ENCODE peak calls at places on chromosomes 7 and 10, in four cellular contexts. H, B, P and N are unnamed samples.

GRCh38 chr7:51366930-51367613 is 50.5 kb upstream of the COBL start:
- DNase-seq in H (peak), B (peak), P (peak), N (peak)

GRCh38 chr10:77873558-77874380 is 52.8 kb downstream of the DLG5 start:
- DNase-seq in H (peak), B (peak), P (peak), N (peak)

GRCh38 chr10:132061030-132061429 is 4.7 kb upstream of the JAKMIP3 start:
- DNase-seq in H (no peak), B (no peak), P (no peak), N (no peak)

GRCh38 chr10:96374639-96374984 is 15.8 kb upstream of the OPALIN start:
- DNase-seq in H (no peak), B (no peak), P (no peak), N (no peak)

GRCh38 chr7:35032166-35032565 is 5.1 kb downstream of the DPY19L1 start:
- DNase-seq in H (no peak), B (peak), P (no peak), N (peak)

GRCh38 chr7:4713183-4713784 is 31.2 kb downstream of the FOXK1 start:
- DNase-seq in H (peak), B (peak), P (no peak), N (peak)

GRCh38 chr10:35416628-35417625 is 80.6 kb downstream of the CCNY start:
- DNase-seq in H (no peak), B (no peak), P (no peak), N (no peak)

GRCh38 chr10:132187421-132188138 is 832 bp downstream of the DPYSL4 start:
- DNase-seq in H (no peak), B (no peak), P (no peak), N (no peak)

GRCh38 chr10:77334501-77334900 is 303.1 kb downstream of the KCNMA1 start:
- DNase-seq in H (no peak), B (no peak), P (no peak), N (no peak)

GRCh38 chr10:69738071-69738470 is 63.6 kb upstream of the COL13A1 start:
- DNase-seq in H (no peak), B (no peak), P (no peak), N (no peak)

GRCh38 chr7:127877951-127878350 is 153.3 kb downstream of the LRRC4 start:
- DNase-seq in H (no peak), B (no peak), P (no peak), N (no peak)

GRCh38 chr7:21747806-21748205 is 197.9 kb downstream of the CDCA7L start:
- DNase-seq in H (no peak), B (no peak), P (no peak), N (no peak)

DNA sequence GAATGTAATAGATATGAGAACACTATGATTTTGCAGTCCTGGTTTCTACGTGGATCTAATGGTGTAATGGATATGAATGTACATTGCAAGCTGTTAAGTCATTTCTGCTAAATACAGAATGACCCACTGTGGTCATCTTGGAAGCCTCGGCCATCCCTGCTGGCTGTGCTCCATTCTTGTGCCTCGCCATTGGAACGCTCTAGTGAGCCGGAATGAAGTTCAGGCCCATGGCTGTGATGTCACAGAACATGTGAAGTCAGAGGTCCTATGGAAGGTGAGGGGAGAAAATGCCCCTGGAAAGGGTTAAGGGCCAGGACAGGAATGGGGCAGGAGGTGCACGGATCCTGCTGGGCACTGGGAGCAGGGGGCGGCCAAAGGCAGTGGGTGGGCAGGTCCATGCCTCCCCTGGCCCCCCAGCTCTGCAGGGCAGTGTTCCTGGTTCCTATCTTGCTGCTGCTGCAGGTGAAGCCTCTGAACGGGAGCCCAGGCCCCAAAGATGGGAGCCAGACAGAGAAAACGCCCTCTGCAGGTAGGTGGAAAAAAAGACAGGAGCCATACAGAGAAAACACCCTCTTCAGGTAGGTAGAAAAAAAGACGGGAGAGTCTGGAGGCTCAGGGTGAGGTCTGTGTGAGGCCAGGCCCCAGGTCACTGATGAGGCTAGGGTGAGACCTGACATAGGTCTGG is at the start of gene LLCFC1:
- DNase-seq in H (no peak), B (no peak), P (no peak), N (no peak)
- TF ChIP-seq CTCF in H (no peak), B (peak), P (peak), N (no peak)

DNA sequence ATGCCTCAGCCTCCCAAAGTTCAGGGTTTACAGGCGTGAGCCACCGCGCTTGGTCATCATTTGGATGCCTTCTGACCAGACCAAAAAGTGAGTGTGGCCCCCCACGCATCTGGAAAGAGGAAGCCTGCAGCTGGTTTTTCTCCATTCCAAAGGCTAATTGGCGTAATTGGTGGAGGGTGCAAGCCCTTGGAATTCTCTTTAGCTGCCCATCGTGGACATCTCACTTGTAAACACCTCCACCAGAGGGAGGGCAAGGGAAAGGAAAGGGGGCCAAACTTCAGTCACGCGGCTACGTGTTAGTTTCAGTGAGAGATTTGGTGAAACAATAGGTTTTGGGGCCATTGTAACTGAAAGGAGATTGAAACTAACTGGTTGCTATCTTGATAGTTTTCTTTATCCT is 4.1 kb upstream of the ARHGAP21 start:
- DNase-seq in H (no peak), B (peak), P (no peak), N (no peak)
- TF ChIP-seq CTCF in H (peak), B (peak), P (no peak), N (peak)

GRCh38 chr7:27170936-27171635 is 3.0 kb downstream of the HOXA10 start:
- DNase-seq in H (no peak), B (no peak), P (peak), N (peak)

GRCh38 chr7:27172823-27173411 is 1.2 kb downstream of the HOXA10 start:
- DNase-seq in H (peak), B (peak), P (peak), N (peak)

GRCh38 chr7:27170494-27170811 is 3.7 kb downstream of the HOXA10 start:
- DNase-seq in H (no peak), B (no peak), P (no peak), N (no peak)

GRCh38 chr7:27172388-27172774 is 1.7 kb downstream of the HOXA10 start:
- DNase-seq in H (peak), B (no peak), P (peak), N (peak)

DNA sequence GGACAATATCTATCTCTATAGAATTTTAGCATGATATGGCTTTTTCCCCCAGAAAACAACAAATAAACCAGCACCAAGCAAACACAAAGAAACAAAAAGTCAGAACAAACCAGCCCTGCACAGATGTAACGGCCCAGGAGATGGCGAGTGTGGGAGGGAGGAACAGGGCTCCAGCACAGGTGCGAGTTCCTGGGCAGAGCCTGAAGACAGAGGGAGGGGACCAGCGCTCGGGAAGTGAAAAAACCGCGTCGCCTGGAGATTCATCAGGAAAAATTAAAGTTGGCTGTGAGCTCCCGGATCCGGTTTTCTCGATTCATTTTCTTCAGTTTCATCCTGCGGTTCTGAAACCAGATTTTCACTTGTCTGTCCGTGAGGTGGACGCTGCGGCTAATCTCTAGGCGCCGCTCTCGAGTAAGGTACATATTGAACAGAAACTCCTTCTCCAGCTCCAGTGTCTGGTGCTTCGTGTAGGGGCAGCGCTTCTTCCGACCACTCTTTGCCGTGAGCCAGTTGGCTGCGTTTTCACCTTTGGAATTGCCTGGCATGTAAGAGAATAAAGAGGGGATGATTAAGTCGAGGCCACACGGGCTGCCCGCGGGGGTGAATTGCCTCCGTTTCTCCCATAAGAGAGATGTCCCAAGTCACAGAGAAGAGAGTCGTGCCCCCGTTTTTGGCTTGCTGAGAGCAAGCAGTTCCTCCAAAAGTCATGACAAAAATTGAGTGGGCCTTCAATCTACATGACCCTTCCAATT is 2.3 kb downstream of the HOXA10 start:
- DNase-seq in H (no peak), B (no peak), P (peak), N (peak)
- TF ChIP-seq CTCF in H (no peak), B (no peak), P (no peak), N (no peak)

DNA sequence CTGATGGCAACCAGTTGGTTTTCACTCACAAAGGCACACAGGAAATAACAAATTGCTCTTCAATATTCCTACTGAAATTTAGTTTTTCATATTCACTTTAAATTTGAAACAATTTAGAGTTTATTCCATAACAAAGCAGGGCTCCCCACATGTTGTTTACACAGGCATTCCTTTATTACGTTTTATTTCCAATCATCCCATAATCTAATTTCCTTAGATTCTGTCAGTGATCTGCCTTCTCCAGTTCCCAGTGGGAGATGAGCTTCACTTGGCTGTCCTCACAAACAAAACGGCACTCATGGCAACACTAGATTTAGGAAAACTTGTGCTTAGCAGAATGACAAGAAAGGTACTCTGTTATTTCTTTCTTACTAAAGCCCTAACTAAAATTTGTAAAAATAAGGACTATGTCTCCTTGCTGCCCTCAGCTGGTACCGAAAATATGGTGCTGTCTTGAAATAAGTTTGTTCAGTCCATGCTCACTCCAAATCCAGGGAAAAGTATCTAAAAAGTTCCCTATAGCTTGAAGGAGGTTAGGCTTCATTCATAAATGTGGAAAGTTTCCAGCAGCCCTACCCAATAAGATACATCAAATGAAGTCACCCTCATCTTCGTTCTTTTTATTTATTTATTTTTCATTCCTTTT is 23.0 kb downstream of the PHYH start:
- DNase-seq in H (peak), B (peak), P (no peak), N (peak)
- TF ChIP-seq CTCF in H (peak), B (peak), P (no peak), N (peak)

GRCh38 chr7:41732279-41733062 is 29.6 kb upstream of the INHBA start:
- DNase-seq in H (peak), B (peak), P (no peak), N (peak)
- TF ChIP-seq CTCF in H (peak), B (peak), P (peak), N (peak)

GRCh38 chr7:80732635-80733034 is 94.2 kb downstream of the CD36 start:
- DNase-seq in H (no peak), B (no peak), P (no peak), N (peak)
- TF ChIP-seq CTCF in H (no peak), B (peak), P (no peak), N (peak)

GRCh38 chr10:93746844-93747284 is 10.9 kb upstream of the LGI1 start:
- DNase-seq in H (peak), B (peak), P (peak), N (peak)
- TF ChIP-seq CTCF in H (no peak), B (peak), P (peak), N (peak)

GRCh38 chr10:5343092-5343491 is 21.7 kb upstream of the UCN3 start:
- DNase-seq in H (no peak), B (no peak), P (no peak), N (no peak)

GRCh38 chr10:5343979-5344378 is 20.8 kb upstream of the UCN3 start:
- DNase-seq in H (peak), B (no peak), P (no peak), N (no peak)

GRCh38 chr10:5344746-5345145 is 20.0 kb upstream of the UCN3 start:
- DNase-seq in H (no peak), B (no peak), P (no peak), N (no peak)

GRCh38 chr10:5346881-5347280 is 17.9 kb upstream of the UCN3 start:
- DNase-seq in H (no peak), B (no peak), P (no peak), N (no peak)

GRCh38 chr10:5343561-5343960 is 21.2 kb upstream of the UCN3 start:
- DNase-seq in H (no peak), B (peak), P (no peak), N (no peak)
- TF ChIP-seq CTCF in H (no peak), B (peak), P (no peak), N (no peak)